ENCODE peak calls at places on chromosomes 3 and 15, in seven cellular contexts. A, Y, R, C, I, B and Q are unnamed samples.

GRCh38 chr3:136778865-136779264 is 26.7 kb upstream of the STAG1 start:
- DNase-seq in A (no peak), Y (no peak), R (no peak), C (peak), I (no peak), B (no peak), Q (no peak)

GRCh38 chr3:61966200-61966599 is 404.8 kb downstream of the PTPRG start:
- DNase-seq in A (no peak), Y (no peak), R (no peak), C (peak), I (no peak), B (no peak), Q (no peak)

GRCh38 chr15:23629234-23629805 is 18.3 kb downstream of the MAGEL2 start:
- DNase-seq in A (no peak), Y (no peak), R (no peak), C (peak), I (no peak), B (no peak), Q (no peak)

GRCh38 chr3:114400369-114400768 is 106.5 kb downstream of the TIGIT start:
- DNase-seq in A (no peak), Y (no peak), R (no peak), C (no peak), I (no peak), B (no peak), Q (no peak)

GRCh38 chr3:13665582-13666226 is 116.8 kb downstream of the FBLN2 start:
- DNase-seq in A (no peak), Y (no peak), R (no peak), C (peak), I (no peak), B (no peak), Q (no peak)

GRCh38 chr15:39587291-39587909 is 6.5 kb downstream of the THBS1 start:
- DNase-seq in A (no peak), Y (no peak), R (no peak), C (no peak), I (no peak), B (no peak), Q (no peak)

GRCh38 chr3:839981-840380 is 252.8 kb upstream of the CNTN6 start:
- DNase-seq in A (no peak), Y (no peak), R (no peak), C (no peak), I (no peak), B (no peak), Q (no peak)

GRCh38 chr3:171356251-171356650 is 104.0 kb downstream of the TNIK start:
- DNase-seq in A (no peak), Y (no peak), R (no peak), C (no peak), I (no peak), B (no peak), Q (no peak)

GRCh38 chr3:122705379-122705778 is 24.7 kb downstream of the PARP14 start:
- DNase-seq in A (no peak), Y (no peak), R (no peak), C (no peak), I (no peak), B (no peak), Q (no peak)

GRCh38 chr3:122057676-122058075 is 2.5 kb downstream of the CD86 start:
- DNase-seq in A (no peak), Y (no peak), R (no peak), C (no peak), I (no peak), B (no peak), Q (no peak)

GRCh38 chr3:134364061-134364935 is 9.9 kb downstream of the AMOTL2 start:
- DNase-seq in A (peak), Y (peak), R (no peak), C (peak), I (no peak), B (no peak), Q (no peak)

GRCh38 chr3:53102601-53103147 is 27.6 kb downstream of the RFT1 start:
- DNase-seq in A (no peak), Y (no peak), R (no peak), C (no peak), I (no peak), B (peak), Q (no peak)

GRCh38 chr3:127140501-127141460 is 52.1 kb upstream of the PRR23E start:
- DNase-seq in A (peak), Y (no peak), R (no peak), C (no peak), I (no peak), B (no peak), Q (no peak)

GRCh38 chr3:142447308-142447851 is 457 bp downstream of the XRN1 start:
- DNase-seq in A (peak), Y (no peak), R (peak), C (peak), I (peak), B (peak), Q (no peak)

GRCh38 chr3:38551026-38551832 is 55.1 kb downstream of the EXOG start:
- DNase-seq in A (no peak), Y (no peak), R (no peak), C (no peak), I (no peak), B (no peak), Q (peak)

GRCh38 chr3:171444291-171444690 is 15.9 kb downstream of the TNIK start:
- DNase-seq in A (no peak), Y (no peak), R (no peak), C (no peak), I (no peak), B (no peak), Q (no peak)

GRCh38 chr3:107361633-107362032 is 15.6 kb upstream of the CCDC54 start:
- DNase-seq in A (no peak), Y (no peak), R (no peak), C (no peak), I (no peak), B (no peak), Q (no peak)

GRCh38 chr15:98737122-98737521 is 88.8 kb downstream of the IGF1R start:
- DNase-seq in A (no peak), Y (no peak), R (no peak), C (no peak), I (no peak), B (no peak), Q (no peak)

GRCh38 chr3:114214542-114215341 is 22.6 kb downstream of the ZNF80 start:
- DNase-seq in A (no peak), Y (no peak), R (no peak), C (no peak), I (no peak), B (no peak), Q (no peak)

GRCh38 chr15:93110502-93111040 is 21.6 kb upstream of the RGMA start:
- DNase-seq in A (no peak), Y (no peak), R (no peak), C (no peak), I (no peak), B (no peak), Q (no peak)

GRCh38 chr15:36658321-36658720 is 78.9 kb downstream of the CDIN1 start:
- DNase-seq in A (no peak), Y (no peak), R (no peak), C (no peak), I (peak), B (no peak), Q (no peak)

GRCh38 chr3:37183375-37183831 is 9.0 kb upstream of the LRRFIP2 start:
- DNase-seq in A (no peak), Y (no peak), R (no peak), C (peak), I (no peak), B (no peak), Q (no peak)

GRCh38 chr3:44065741-44066140 is 175.9 kb upstream of the TOPAZ1 start:
- DNase-seq in A (no peak), Y (no peak), R (no peak), C (peak), I (no peak), B (no peak), Q (no peak)

GRCh38 chr3:15755181-15755580 is 42.6 kb downstream of the ANKRD28 start:
- DNase-seq in A (no peak), Y (no peak), R (no peak), C (no peak), I (no peak), B (no peak), Q (no peak)

GRCh38 chr15:42199126-42199525 is 9.0 kb downstream of the VPS39 start:
- DNase-seq in A (no peak), Y (no peak), R (no peak), C (no peak), I (no peak), B (no peak), Q (no peak)

GRCh38 chr3:126850370-126851085 is 132.4 kb upstream of the PLXNA1 start:
- DNase-seq in A (peak), Y (no peak), R (no peak), C (peak), I (no peak), B (no peak), Q (no peak)

GRCh38 chr15:61295239-61295638 is 66.1 kb upstream of the RORA start:
- DNase-seq in A (no peak), Y (no peak), R (no peak), C (no peak), I (no peak), B (no peak), Q (no peak)

GRCh38 chr15:92898988-92899909 is 875 bp upstream of the CHD2 start:
- DNase-seq in A (no peak), Y (no peak), R (no peak), C (no peak), I (no peak), B (no peak), Q (no peak)

GRCh38 chr3:184361532-184361931 is at the start of the genes CLCN2 and POLR2H:
- DNase-seq in A (no peak), Y (no peak), R (peak), C (peak), I (peak), B (peak), Q (peak)

GRCh38 chr15:88605507-88606436 is 15.4 kb upstream of the AEN start:
- DNase-seq in A (no peak), Y (no peak), R (no peak), C (peak), I (no peak), B (peak), Q (no peak)

GRCh38 chr15:39515765-39516164 is 65.1 kb upstream of the THBS1 start:
- DNase-seq in A (no peak), Y (no peak), R (no peak), C (no peak), I (no peak), B (no peak), Q (no peak)

GRCh38 chr3:159766563-159767185 is 222.0 kb upstream of the IL12A start:
- DNase-seq in A (no peak), Y (peak), R (no peak), C (peak), I (peak), B (no peak), Q (no peak)

GRCh38 chr3:112074616-112075497 is 11.3 kb upstream of the C3orf52 start:
- DNase-seq in A (no peak), Y (peak), R (no peak), C (peak), I (peak), B (peak), Q (no peak)

GRCh38 chr3:45199837-45200648 is 26.0 kb downstream of the TMEM158 start:
- DNase-seq in A (no peak), Y (no peak), R (no peak), C (peak), I (no peak), B (no peak), Q (no peak)